ENCODE peak calls at places on chromosomes 16 and 17, in eight cellular contexts. One of them, this sample, is unnamed.

GRCh38 chr17:63946440-63947363 is 14.6 kb upstream of the CD79B start:
- DNase-seq in neuronal stem cell: peak; percentile 44
- DNase-seq in neural progenitor cell: peak; percentile 78
- DNase-seq in stomach: peak; percentile 51
- DNase-seq in esophagus squamous epithelium: no peak
- DNase-seq in CD8-positive, alpha-beta T cell: peak; percentile 26
- DNase-seq in cardiac muscle cell: peak; percentile 36
- DNase-seq in hepatocyte: peak; percentile 73
- DNase-seq in this sample: no peak

GRCh38 chr16:11250091-11250785 is 5.8 kb downstream of the SOCS1 start:
- DNase-seq in neuronal stem cell: no peak
- DNase-seq in neural progenitor cell: no peak
- DNase-seq in stomach: no peak
- DNase-seq in esophagus squamous epithelium: no peak
- DNase-seq in CD8-positive, alpha-beta T cell: no peak
- DNase-seq in cardiac muscle cell: no peak
- DNase-seq in hepatocyte: no peak
- DNase-seq in this sample: peak; percentile 74

GRCh38 chr16:1706386-1707192 is 594 bp downstream of the MAPK8IP3 start:
- DNase-seq in neuronal stem cell: no peak
- DNase-seq in neural progenitor cell: peak; percentile 44
- DNase-seq in stomach: no peak
- DNase-seq in esophagus squamous epithelium: no peak
- DNase-seq in CD8-positive, alpha-beta T cell: peak; percentile 10
- DNase-seq in cardiac muscle cell: peak; percentile 43
- DNase-seq in hepatocyte: peak; percentile 62
- DNase-seq in this sample: no peak

GRCh38 chr17:44979426-44980273 is 11.5 kb upstream of the C1QL1 start:
- DNase-seq in neuronal stem cell: no peak
- DNase-seq in neural progenitor cell: no peak
- DNase-seq in stomach: no peak
- DNase-seq in esophagus squamous epithelium: no peak
- DNase-seq in CD8-positive, alpha-beta T cell: no peak
- DNase-seq in cardiac muscle cell: no peak
- DNase-seq in hepatocyte: peak; percentile 63
- DNase-seq in this sample: no peak

GRCh38 chr16:30060354-30061194 is 5.0 kb upstream of the ALDOA start:
- DNase-seq in neuronal stem cell: no peak
- DNase-seq in neural progenitor cell: no peak
- DNase-seq in stomach: no peak
- DNase-seq in esophagus squamous epithelium: no peak
- DNase-seq in CD8-positive, alpha-beta T cell: no peak
- DNase-seq in cardiac muscle cell: no peak
- DNase-seq in hepatocyte: no peak
- DNase-seq in this sample: no peak

GRCh38 chr16:87344931-87345631 is 27.9 kb upstream of the C16orf95 start:
- DNase-seq in neuronal stem cell: no peak
- DNase-seq in neural progenitor cell: no peak
- DNase-seq in stomach: peak; percentile 34
- DNase-seq in esophagus squamous epithelium: no peak
- DNase-seq in CD8-positive, alpha-beta T cell: peak; percentile 42
- DNase-seq in cardiac muscle cell: no peak
- DNase-seq in hepatocyte: no peak
- DNase-seq in this sample: no peak

GRCh38 chr17:17344507-17345293 is 41.5 kb downstream of the NT5M start:
- DNase-seq in neuronal stem cell: no peak
- DNase-seq in neural progenitor cell: no peak
- DNase-seq in stomach: peak; percentile 25
- DNase-seq in esophagus squamous epithelium: no peak
- DNase-seq in CD8-positive, alpha-beta T cell: no peak
- DNase-seq in cardiac muscle cell: no peak
- DNase-seq in hepatocyte: peak; percentile 3
- DNase-seq in this sample: no peak

GRCh38 chr17:40432864-40433528 is 10.3 kb upstream of the IGFBP4 start:
- DNase-seq in neuronal stem cell: no peak
- DNase-seq in neural progenitor cell: no peak
- DNase-seq in stomach: peak; percentile 22
- DNase-seq in esophagus squamous epithelium: no peak
- DNase-seq in CD8-positive, alpha-beta T cell: no peak
- DNase-seq in cardiac muscle cell: peak; percentile 68
- DNase-seq in hepatocyte: peak; percentile 60
- DNase-seq in this sample: peak; percentile 87

GRCh38 chr17:70169707-70170597 is 620 bp downstream of the KCNJ2 start:
- DNase-seq in neuronal stem cell: no peak
- DNase-seq in neural progenitor cell: no peak
- DNase-seq in stomach: no peak
- DNase-seq in esophagus squamous epithelium: no peak
- DNase-seq in CD8-positive, alpha-beta T cell: no peak
- DNase-seq in cardiac muscle cell: peak; percentile 55
- DNase-seq in hepatocyte: peak; percentile 24
- DNase-seq in this sample: no peak

DNA sequence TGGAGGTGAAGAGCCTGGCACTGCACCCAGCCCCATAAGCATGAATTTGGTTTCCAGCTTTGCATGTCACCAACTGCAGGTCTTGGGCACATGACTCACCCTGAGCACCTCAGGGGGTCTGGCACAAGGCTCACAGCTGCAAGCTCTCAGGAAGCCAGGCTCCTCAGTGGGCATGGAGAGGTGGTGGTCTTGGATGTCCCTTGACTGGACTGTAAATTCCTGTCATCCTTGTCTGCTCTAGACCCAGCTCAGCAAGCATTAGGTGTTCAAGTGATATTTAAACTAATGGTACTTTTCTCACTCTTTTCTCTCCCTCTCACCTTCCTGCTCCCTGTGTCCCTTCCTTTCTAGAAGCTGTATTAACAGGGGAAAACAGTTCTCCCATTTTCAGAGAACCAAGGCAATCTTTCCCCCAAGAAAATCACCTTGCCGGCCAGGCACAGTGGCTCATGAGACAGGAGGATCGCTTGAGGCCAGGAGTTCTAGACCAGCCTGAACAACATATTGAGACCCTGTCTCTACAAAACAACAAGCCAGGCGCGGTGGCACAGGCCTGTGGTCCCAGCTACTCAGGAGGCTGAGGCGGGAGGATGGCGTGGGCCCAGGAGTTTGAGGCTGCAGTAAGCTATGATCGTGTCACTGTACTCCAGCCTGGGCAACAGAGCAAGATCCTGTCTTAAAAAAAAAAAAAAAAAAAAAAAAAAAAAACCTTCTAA is 5.1 kb upstream of the KIFC3 start:
- DNase-seq in neuronal stem cell: no peak
- DNase-seq in neural progenitor cell: no peak
- DNase-seq in stomach: no peak
- DNase-seq in esophagus squamous epithelium: no peak
- DNase-seq in CD8-positive, alpha-beta T cell: no peak
- DNase-seq in cardiac muscle cell: no peak
- DNase-seq in hepatocyte: no peak
- DNase-seq in this sample: peak; percentile 63
- H3K4me1 ChIP-seq in neuronal stem cell: peaks cover 19% of the 10 kb centered on the region
- H3K4me1 ChIP-seq in neural progenitor cell: peaks cover 12% of the 10 kb centered on the region
- H3K4me1 ChIP-seq in stomach: peaks cover 53% of the 10 kb centered on the region
- H3K4me1 ChIP-seq in esophagus squamous epithelium: peaks cover 32% of the 10 kb centered on the region
- H3K4me1 ChIP-seq in CD8-positive, alpha-beta T cell: peaks cover 33% of the 10 kb centered on the region
- H3K4me1 ChIP-seq in cardiac muscle cell: peaks cover 10% of the 10 kb centered on the region
- H3K4me1 ChIP-seq in hepatocyte: peaks cover 48% of the 10 kb centered on the region
- H3K4me1 ChIP-seq in this sample: peaks cover 34% of the 10 kb centered on the region

GRCh38 chr16:23510154-23510914 is at the start of gene GGA2:
- DNase-seq in neuronal stem cell: peak; percentile 72
- DNase-seq in neural progenitor cell: peak; percentile 89
- DNase-seq in stomach: peak; percentile 88
- DNase-seq in esophagus squamous epithelium: no peak
- DNase-seq in CD8-positive, alpha-beta T cell: peak; percentile 70
- DNase-seq in cardiac muscle cell: peak; percentile 86
- DNase-seq in hepatocyte: peak; percentile 91
- DNase-seq in this sample: peak; percentile 93

GRCh38 chr16:23509763-23510153 is 536 bp downstream of the GGA2 start:
- DNase-seq in neuronal stem cell: peak; percentile 44
- DNase-seq in neural progenitor cell: peak; percentile 87
- DNase-seq in stomach: no peak
- DNase-seq in esophagus squamous epithelium: no peak
- DNase-seq in CD8-positive, alpha-beta T cell: peak; percentile 19
- DNase-seq in cardiac muscle cell: peak; percentile 38
- DNase-seq in hepatocyte: peak; percentile 39
- DNase-seq in this sample: peak; percentile 77

GRCh38 chr16:23514381-23515152 is 4.3 kb upstream of the GGA2 start:
- DNase-seq in neuronal stem cell: no peak
- DNase-seq in neural progenitor cell: no peak
- DNase-seq in stomach: no peak
- DNase-seq in esophagus squamous epithelium: no peak
- DNase-seq in CD8-positive, alpha-beta T cell: no peak
- DNase-seq in cardiac muscle cell: no peak
- DNase-seq in hepatocyte: no peak
- DNase-seq in this sample: peak; percentile 17

GRCh38 chr16:23511731-23512130 is 1.4 kb upstream of the GGA2 start:
- DNase-seq in neuronal stem cell: no peak
- DNase-seq in neural progenitor cell: no peak
- DNase-seq in stomach: no peak
- DNase-seq in esophagus squamous epithelium: no peak
- DNase-seq in CD8-positive, alpha-beta T cell: no peak
- DNase-seq in cardiac muscle cell: no peak
- DNase-seq in hepatocyte: no peak
- DNase-seq in this sample: no peak

GRCh38 chr16:23512168-23512695 is 1.9 kb upstream of the GGA2 start:
- DNase-seq in neuronal stem cell: no peak
- DNase-seq in neural progenitor cell: no peak
- DNase-seq in stomach: no peak
- DNase-seq in esophagus squamous epithelium: no peak
- DNase-seq in CD8-positive, alpha-beta T cell: no peak
- DNase-seq in cardiac muscle cell: no peak
- DNase-seq in hepatocyte: no peak
- DNase-seq in this sample: peak; percentile 16
- H3K4me1 ChIP-seq in neuronal stem cell: peaks cover 5% of the 10 kb centered on the region
- H3K4me1 ChIP-seq in neural progenitor cell: peaks cover 11% of the 10 kb centered on the region
- H3K4me1 ChIP-seq in stomach: peaks cover 10% of the 10 kb centered on the region
- H3K4me1 ChIP-seq in esophagus squamous epithelium: peaks cover 17% of the 10 kb centered on the region
- H3K4me1 ChIP-seq in CD8-positive, alpha-beta T cell: peaks cover 30% of the 10 kb centered on the region
- H3K4me1 ChIP-seq in cardiac muscle cell: no peaks in the 10 kb centered on the region
- H3K4me1 ChIP-seq in hepatocyte: peaks cover 4% of the 10 kb centered on the region
- H3K4me1 ChIP-seq in this sample: no peaks in the 10 kb centered on the region

GRCh38 chr17:83082899-83083367 is 3.5 kb downstream of the METRNL start:
- DNase-seq in neuronal stem cell: no peak
- DNase-seq in neural progenitor cell: no peak
- DNase-seq in stomach: no peak
- DNase-seq in esophagus squamous epithelium: no peak
- DNase-seq in CD8-positive, alpha-beta T cell: no peak
- DNase-seq in cardiac muscle cell: no peak
- DNase-seq in hepatocyte: no peak
- DNase-seq in this sample: no peak
- H3K4me1 ChIP-seq in neuronal stem cell: peaks cover 8% of the 10 kb centered on the region
- H3K4me1 ChIP-seq in neural progenitor cell: peaks cover 7% of the 10 kb centered on the region
- H3K4me1 ChIP-seq in stomach: peaks cover 63% of the 10 kb centered on the region
- H3K4me1 ChIP-seq in esophagus squamous epithelium: peaks cover 37% of the 10 kb centered on the region
- H3K4me1 ChIP-seq in CD8-positive, alpha-beta T cell: peaks cover 50% of the 10 kb centered on the region
- H3K4me1 ChIP-seq in cardiac muscle cell: peaks cover 5% of the 10 kb centered on the region
- H3K4me1 ChIP-seq in hepatocyte: peaks cover 68% of the 10 kb centered on the region
- H3K4me1 ChIP-seq in this sample: peaks cover 48% of the 10 kb centered on the region

DNA sequence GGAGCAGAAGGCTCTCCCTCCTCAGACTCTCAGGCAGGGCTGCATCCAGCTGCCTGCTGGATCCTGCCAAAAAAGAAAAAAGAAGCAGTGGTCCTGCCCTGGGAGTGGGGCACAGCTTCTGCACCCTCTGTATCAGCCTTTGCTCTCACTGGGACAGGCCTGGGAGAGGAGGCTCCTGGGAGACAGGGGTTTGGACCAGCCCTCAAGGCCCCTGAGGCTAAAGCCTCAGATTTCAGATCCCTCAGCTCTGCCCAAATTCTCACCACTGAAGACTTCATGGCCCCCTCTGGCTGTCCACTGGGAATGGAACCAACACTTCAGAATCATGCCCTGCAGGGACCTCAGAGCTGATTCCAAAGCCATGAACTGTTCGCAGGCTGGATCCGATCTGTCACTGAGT is 96.9 kb downstream of the C16orf78 start:
- DNase-seq in neuronal stem cell: no peak
- DNase-seq in neural progenitor cell: no peak
- DNase-seq in stomach: peak; percentile 9
- DNase-seq in esophagus squamous epithelium: no peak
- DNase-seq in CD8-positive, alpha-beta T cell: no peak
- DNase-seq in cardiac muscle cell: no peak
- DNase-seq in hepatocyte: no peak
- DNase-seq in this sample: no peak
- H3K4me1 ChIP-seq in neuronal stem cell: no peaks in the 10 kb centered on the region
- H3K4me1 ChIP-seq in neural progenitor cell: no peaks in the 10 kb centered on the region
- H3K4me1 ChIP-seq in stomach: no peaks in the 10 kb centered on the region
- H3K4me1 ChIP-seq in esophagus squamous epithelium: no peaks in the 10 kb centered on the region
- H3K4me1 ChIP-seq in CD8-positive, alpha-beta T cell: peaks cover 3% of the 10 kb centered on the region
- H3K4me1 ChIP-seq in cardiac muscle cell: no peaks in the 10 kb centered on the region
- H3K4me1 ChIP-seq in hepatocyte: no peaks in the 10 kb centered on the region
- H3K4me1 ChIP-seq in this sample: no peaks in the 10 kb centered on the region

GRCh38 chr17:19389386-19389785 is 2.4 kb upstream of the MFAP4 start:
- DNase-seq in neuronal stem cell: no peak
- DNase-seq in neural progenitor cell: no peak
- DNase-seq in stomach: no peak
- DNase-seq in esophagus squamous epithelium: no peak
- DNase-seq in CD8-positive, alpha-beta T cell: no peak
- DNase-seq in cardiac muscle cell: no peak
- DNase-seq in hepatocyte: no peak
- DNase-seq in this sample: peak; percentile 2

GRCh38 chr17:19391432-19391831 is 4.4 kb upstream of the MFAP4 start:
- DNase-seq in neuronal stem cell: no peak
- DNase-seq in neural progenitor cell: no peak
- DNase-seq in stomach: no peak
- DNase-seq in esophagus squamous epithelium: no peak
- DNase-seq in CD8-positive, alpha-beta T cell: no peak
- DNase-seq in cardiac muscle cell: no peak
- DNase-seq in hepatocyte: no peak
- DNase-seq in this sample: peak; percentile 37

GRCh38 chr17:19390951-19391350 is 4.0 kb upstream of the MFAP4 start:
- DNase-seq in neuronal stem cell: no peak
- DNase-seq in neural progenitor cell: no peak
- DNase-seq in stomach: no peak
- DNase-seq in esophagus squamous epithelium: no peak
- DNase-seq in CD8-positive, alpha-beta T cell: no peak
- DNase-seq in cardiac muscle cell: no peak
- DNase-seq in hepatocyte: no peak
- DNase-seq in this sample: no peak

GRCh38 chr17:19388791-19389190 is 1.8 kb upstream of the MFAP4 start:
- DNase-seq in neuronal stem cell: no peak
- DNase-seq in neural progenitor cell: no peak
- DNase-seq in stomach: no peak
- DNase-seq in esophagus squamous epithelium: no peak
- DNase-seq in CD8-positive, alpha-beta T cell: no peak
- DNase-seq in cardiac muscle cell: no peak
- DNase-seq in hepatocyte: no peak
- DNase-seq in this sample: peak; percentile 2

DNA sequence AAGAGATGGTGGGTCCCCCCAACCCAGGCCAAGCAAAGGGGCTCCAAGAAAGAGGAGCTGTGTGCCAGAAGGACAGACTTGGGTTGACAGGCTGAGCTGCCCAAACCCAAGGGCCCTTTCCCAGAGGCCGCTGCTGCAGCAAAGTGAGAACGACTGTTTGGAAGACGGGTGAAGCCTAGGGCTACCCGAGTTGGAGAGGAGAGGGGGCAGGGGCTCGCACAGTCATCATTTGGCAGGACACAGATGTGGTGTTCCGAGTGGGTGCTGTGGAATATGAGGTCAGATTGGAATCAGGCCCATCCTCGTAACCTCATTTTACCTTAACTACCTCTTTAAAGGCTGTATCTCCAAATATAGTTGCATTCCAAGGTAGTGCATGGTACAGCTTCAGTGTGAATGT is 5.3 kb upstream of the MFAP4 start:
- DNase-seq in neuronal stem cell: no peak
- DNase-seq in neural progenitor cell: no peak
- DNase-seq in stomach: no peak
- DNase-seq in esophagus squamous epithelium: no peak
- DNase-seq in CD8-positive, alpha-beta T cell: no peak
- DNase-seq in cardiac muscle cell: no peak
- DNase-seq in hepatocyte: no peak
- DNase-seq in this sample: peak; percentile 41
- H3K4me1 ChIP-seq in neuronal stem cell: peaks cover 6% of the 10 kb centered on the region
- H3K4me1 ChIP-seq in neural progenitor cell: peaks cover 20% of the 10 kb centered on the region
- H3K4me1 ChIP-seq in stomach: peaks cover 13% of the 10 kb centered on the region
- H3K4me1 ChIP-seq in esophagus squamous epithelium: peaks cover 29% of the 10 kb centered on the region
- H3K4me1 ChIP-seq in CD8-positive, alpha-beta T cell: no peaks in the 10 kb centered on the region
- H3K4me1 ChIP-seq in cardiac muscle cell: peaks cover 14% of the 10 kb centered on the region
- H3K4me1 ChIP-seq in hepatocyte: peaks cover 32% of the 10 kb centered on the region
- H3K4me1 ChIP-seq in this sample: peaks cover 4% of the 10 kb centered on the region

This sample was measured in kidney.